ENCODE peak calls at places on chromosomes 2 and 18, in six cellular contexts. M, L, J, H, P and C are unnamed samples. For H3K4me1, the result is how much of the 10 kb centered on the place peaks cover.

GRCh38 chr18:50654211-50654610 is 94.3 kb downstream of the MAPK4 start:
- DNase-seq in M (no peak), P (no peak), J (no peak), L (no peak), H (no peak), C (no peak)

GRCh38 chr18:70321616-70322015 is 32.8 kb downstream of the SOCS6 start:
- DNase-seq in J (no peak), M (no peak), H (no peak), P (no peak), L (no peak), C (no peak)

GRCh38 chr2:170456914-170457313 is 258.2 kb upstream of the SP5 start:
- DNase-seq in P (no peak), L (no peak), J (no peak), M (no peak), H (no peak), C (no peak)

GRCh38 chr2:43171789-43172188 is 54.6 kb downstream of the ZFP36L2 start:
- DNase-seq in J (peak), P (peak), M (peak), L (peak), H (peak), C (peak)

GRCh38 chr2:1552611-1553010 is 139.3 kb downstream of the TPO start:
- DNase-seq in P (no peak), L (no peak), J (no peak), M (no peak), H (no peak), C (no peak)

GRCh38 chr2:143161982-143162837 is 33.0 kb downstream of the ARHGAP15 start:
- DNase-seq in J (peak), L (peak), H (no peak), P (peak), M (peak), C (peak)

GRCh38 chr2:40317047-40317446 is 134.8 kb downstream of the SLC8A1 start:
- DNase-seq in L (no peak), P (no peak), J (peak), M (no peak), H (no peak), C (no peak)

GRCh38 chr2:156331572-156332451 is 709 bp downstream of the NR4A2 start:
- DNase-seq in H (peak), J (peak), L (peak), M (peak), P (peak), C (no peak)

GRCh38 chr18:45359275-45360009 is 255.8 kb upstream of the SLC14A2 start:
- DNase-seq in M (peak), J (no peak), P (no peak), L (peak), H (no peak), C (peak)

GRCh38 chr2:119485336-119486110 is 38.8 kb downstream of the SCTR start:
- DNase-seq in L (peak), H (no peak), P (no peak), M (peak), J (no peak), C (no peak)

GRCh38 chr2:233290446-233290845 is 17.2 kb upstream of the SAG start:
- DNase-seq in H (no peak), P (no peak), M (no peak), J (no peak), L (no peak), C (no peak)

GRCh38 chr18:45248240-45248903 is 366.9 kb upstream of the SLC14A2 start:
- DNase-seq in P (peak), J (no peak), H (no peak), M (no peak), L (no peak), C (no peak)

GRCh38 chr2:226115832-226116200 is 683.8 kb downstream of the IRS1 start:
- DNase-seq in L (no peak), P (peak), M (no peak), H (no peak), J (no peak), C (no peak)

GRCh38 chr2:234625626-234626253 is 128.9 kb upstream of the ARL4C start:
- DNase-seq in J (no peak), P (no peak), H (no peak), L (no peak), M (no peak), C (no peak)

GRCh38 chr18:11946756-11947155 is 34.6 kb upstream of the IMPA2 start:
- DNase-seq in J (no peak), M (peak), H (no peak), L (no peak), P (peak), C (no peak)

GRCh38 chr2:233005096-233005495 is 8.0 kb downstream of the NGEF start:
- DNase-seq in L (no peak), M (no peak), H (peak), P (no peak), J (no peak), C (no peak)

GRCh38 chr18:74063023-74063422 is 84.6 kb downstream of the FBXO15 start:
- DNase-seq in P (no peak), H (no peak), M (no peak), L (no peak), J (no peak), C (no peak)

GRCh38 chr2:65382776-65383357 is 49.5 kb downstream of the SPRED2 start:
- DNase-seq in M (peak), P (peak), J (no peak), L (peak), H (peak), C (peak)

GRCh38 chr2:158221055-158222021 is 119.7 kb downstream of the UPP2 start:
- DNase-seq in J (no peak), L (no peak), H (no peak), P (no peak), M (no peak), C (peak)

GRCh38 chr18:31498450-31499156 is 626 bp downstream of the DSG2 start:
- DNase-seq in M (peak), J (no peak), L (no peak), P (peak), H (no peak), C (no peak)

GRCh38 chr2:209960676-209961630 is 41.5 kb upstream of the RPE start:
- DNase-seq in H (no peak), L (peak), J (peak), M (peak), P (peak), C (peak)

GRCh38 chr2:7098816-7099215 is 181.6 kb downstream of the RNF144A start:
- DNase-seq in J (no peak), H (no peak), L (no peak), M (no peak), P (no peak), C (no peak)

GRCh38 chr2:218270721-218271486 is 585 bp downstream of the PNKD start:
- DNase-seq in P (no peak), J (peak), H (peak), L (no peak), M (peak), C (no peak)

GRCh38 chr2:18518116-18519111 is 42.0 kb downstream of the RDH14 start:
- DNase-seq in J (no peak), H (no peak), P (peak), M (no peak), L (no peak), C (no peak)

GRCh38 chr2:181065458-181065857 is 85.1 kb downstream of the UBE2E3 start:
- DNase-seq in P (no peak), M (no peak), J (no peak), L (no peak), H (no peak), C (no peak)

GRCh38 chr2:199303814-199304213 is 153.9 kb downstream of the SATB2 start:
- DNase-seq in P (peak), L (no peak), H (no peak), M (no peak), J (peak), C (no peak)

GRCh38 chr18:46480187-46480586 is 176.8 kb downstream of the LOXHD1 start:
- DNase-seq in H (no peak), J (no peak), M (no peak), L (no peak), P (no peak), C (no peak)

GRCh38 chr2:46067501-46068292 is 229.5 kb upstream of the EPAS1 start:
- DNase-seq in H (no peak), M (no peak), J (peak), P (peak), L (no peak), C (no peak)

GRCh38 chr2:112541315-112542122 is 746 bp upstream of the POLR1B start:
- DNase-seq in H (peak), M (no peak), L (no peak), P (peak), J (no peak), C (peak)

GRCh38 chr2:644871-645270 is 32.3 kb downstream of the TMEM18 start:
- DNase-seq in J (no peak), P (no peak), H (peak), L (no peak), M (no peak), C (no peak)

GRCh38 chr2:222703091-222703490 is 31.6 kb downstream of the MOGAT1 start:
- DNase-seq in M (no peak), P (no peak), H (no peak), L (no peak), J (peak), C (no peak)

GRCh38 chr18:32803571-32803970 is 30.7 kb upstream of the KLHL14 start:
- DNase-seq in H (no peak), J (no peak), P (no peak), L (no peak), M (no peak), C (no peak)

GRCh38 chr2:83970262-83970929 is 488.7 kb downstream of the SUCLG1 start:
- DNase-seq in M (no peak), J (no peak), H (no peak), L (no peak), P (no peak), C (no peak)

GRCh38 chr2:199186226-199186864 is 271.4 kb downstream of the SATB2 start:
- DNase-seq in P (no peak), M (no peak), H (no peak), L (no peak), J (no peak), C (no peak)

GRCh38 chr2:124001681-124002080 is 23.4 kb upstream of the CNTNAP5 start:
- DNase-seq in J (no peak), M (peak), L (no peak), H (no peak), P (no peak), C (peak)

GRCh38 chr2:67169417-67170140 is 227.6 kb upstream of the ETAA1 start:
- DNase-seq in H (no peak), L (no peak), P (no peak), M (no peak), J (no peak), C (no peak)

GRCh38 chr2:170816499-170817246 is at the start of gene GAD1:
- DNase-seq in L (peak), M (peak), P (peak), J (peak), H (peak), C (no peak)

GRCh38 chr2:104606056-104606455 is 247.9 kb upstream of the POU3F3 start:
- DNase-seq in J (no peak), H (no peak), P (no peak), L (no peak), M (no peak), C (no peak)

GRCh38 chr2:99066075-99066557 is 75.4 kb upstream of the C2orf15 start:
- DNase-seq in J (peak), H (no peak), L (no peak), M (peak), P (peak), C (no peak)

GRCh38 chr18:79490593-79491551 is 95.1 kb downstream of the NFATC1 start:
- DNase-seq in M (no peak), H (peak), L (no peak), J (no peak), P (no peak), C (no peak)

GRCh38 chr18:79489048-79489899 is 93.5 kb downstream of the NFATC1 start:
- DNase-seq in H (peak), P (no peak), L (no peak), M (no peak), J (no peak), C (no peak)

GRCh38 chr18:79487198-79488165 is 91.8 kb downstream of the NFATC1 start:
- DNase-seq in P (no peak), H (peak), J (no peak), M (no peak), L (no peak), C (no peak)

GRCh38 chr18:79488311-79489047 is 92.7 kb downstream of the NFATC1 start:
- DNase-seq in H (peak), J (no peak), L (no peak), M (no peak), P (no peak), C (no peak)

DNA sequence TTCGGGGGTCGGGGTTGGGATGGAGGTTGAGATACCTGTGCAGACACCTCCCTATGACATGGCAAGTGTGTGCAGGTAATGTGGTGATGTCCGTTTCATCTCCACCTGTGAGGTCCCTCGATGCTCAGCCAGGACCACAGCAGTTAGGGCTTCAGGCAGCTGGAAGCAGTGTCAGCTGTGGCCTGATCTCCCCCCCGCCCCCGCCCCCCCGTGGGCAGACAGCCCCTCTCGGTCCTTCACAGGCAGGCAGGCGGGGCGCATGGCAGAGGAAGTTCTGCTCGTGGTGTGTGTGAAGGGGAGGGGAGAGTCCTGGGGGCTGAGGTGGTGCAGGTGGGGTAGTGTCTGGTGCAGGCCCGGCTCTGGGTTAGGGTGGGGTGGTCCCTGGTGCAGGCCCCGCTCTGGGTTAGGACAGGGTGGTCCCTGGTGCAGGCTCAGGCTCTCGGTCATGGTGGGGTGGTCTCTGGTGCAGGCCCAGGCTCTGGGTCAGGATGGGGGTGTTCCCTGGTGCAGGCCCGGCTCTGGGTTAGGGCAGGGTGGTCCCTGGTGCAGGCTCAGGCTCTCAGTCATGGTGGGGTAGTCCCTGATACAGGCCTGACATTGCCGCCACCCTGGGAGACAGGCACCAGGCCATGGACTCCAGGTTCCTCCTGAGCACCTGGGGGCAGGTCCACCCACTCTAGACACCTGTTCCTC is 94.3 kb downstream of the NFATC1 start:
- DNase-seq in J (no peak), L (no peak), M (no peak), H (peak), P (no peak), C (no peak)
- H3K4me1 ChIP-seq in J (under half), L (under half), M (under half), H (under half), P (under half), C (under half)

DNA sequence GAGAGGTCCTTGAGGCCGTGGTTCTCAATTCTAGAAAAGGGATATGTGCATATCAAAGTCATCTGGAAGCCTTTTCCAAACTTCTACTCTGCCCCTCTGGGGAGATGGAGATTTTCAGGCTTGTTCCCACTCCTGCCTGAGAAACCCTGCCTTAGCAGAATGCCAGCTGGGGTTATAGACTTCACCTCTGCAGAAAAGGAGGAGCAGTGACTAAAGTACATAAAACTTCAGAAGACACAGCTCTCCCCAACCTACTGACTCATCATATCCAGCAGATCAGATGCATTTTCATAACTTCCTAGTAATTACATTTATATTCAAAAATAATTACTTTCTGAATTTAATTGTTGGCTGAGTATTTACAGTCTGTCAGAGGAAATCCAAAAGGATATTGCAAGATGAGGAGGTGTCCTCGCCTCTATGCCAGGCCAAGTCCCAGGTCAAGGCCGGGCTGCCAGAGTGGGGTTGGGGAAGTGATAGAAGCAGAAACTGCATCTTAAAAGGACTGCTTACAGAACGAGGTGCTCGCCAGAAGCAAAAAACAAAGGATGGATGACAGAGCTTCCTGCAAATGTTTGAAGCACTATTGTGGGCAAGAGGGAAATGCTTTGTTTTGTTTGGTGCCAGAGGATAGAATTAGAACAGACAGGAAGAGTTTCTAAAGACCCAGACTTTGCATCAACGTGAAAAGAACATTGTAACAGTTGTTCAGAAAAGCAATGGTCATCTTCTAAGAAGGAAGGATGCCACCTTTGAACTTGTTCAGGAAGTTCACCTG is 75.6 kb upstream of the APCDD1 start:
- DNase-seq in J (peak), L (no peak), M (no peak), H (no peak), P (no peak), C (no peak)
- H3K4me1 ChIP-seq in J (under half), L (under half), M (under half), H (under half), P (under half), C (under half)

GRCh38 chr2:9755638-9756037 is 87.6 kb upstream of the TAF1B start:
- DNase-seq in J (no peak), L (no peak), P (no peak), H (no peak), M (no peak), C (no peak)
- H3K4me1 ChIP-seq in J (under half), L (under half), P (under half), H (half or more), M (under half), C (under half)

DNA sequence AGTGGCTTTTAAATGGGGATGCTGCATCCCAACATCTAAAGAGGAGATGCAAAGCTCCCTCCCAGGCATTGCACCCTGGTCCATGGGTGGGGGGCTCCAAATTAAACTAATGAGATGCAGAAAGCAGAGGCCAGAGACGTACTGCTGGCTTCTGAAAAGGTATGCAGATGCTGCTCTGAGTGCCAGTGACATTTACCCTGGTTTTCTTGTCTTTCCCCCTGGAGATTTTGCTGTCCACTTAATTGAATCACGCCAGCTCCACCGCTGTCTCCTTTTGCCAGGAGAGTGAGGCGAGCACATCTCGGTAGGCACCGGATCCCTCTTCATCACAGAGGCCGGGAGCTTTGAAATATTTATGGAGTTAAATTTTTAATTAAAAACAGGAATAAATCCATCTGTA is 126.5 kb upstream of the NRP2 start:
- DNase-seq in M (no peak), H (no peak), J (no peak), P (no peak), L (no peak), C (peak)
- H3K4me1 ChIP-seq in M (under half), H (under half), J (under half), P (under half), L (under half), C (under half)

GRCh38 chr2:36366491-36367120 is 11.0 kb downstream of the CRIM1 start:
- DNase-seq in L (no peak), H (no peak), P (no peak), M (no peak), J (peak), C (no peak)

GRCh38 chr2:36368438-36368837 is 12.9 kb downstream of the CRIM1 start:
- DNase-seq in L (no peak), P (no peak), H (no peak), M (no peak), J (no peak), C (no peak)

GRCh38 chr2:36369163-36369562 is 13.6 kb downstream of the CRIM1 start:
- DNase-seq in L (no peak), P (no peak), J (peak), M (no peak), H (no peak), C (no peak)

GRCh38 chr2:36369711-36370110 is 14.1 kb downstream of the CRIM1 start:
- DNase-seq in P (no peak), J (peak), H (no peak), L (no peak), M (no peak), C (no peak)

DNA sequence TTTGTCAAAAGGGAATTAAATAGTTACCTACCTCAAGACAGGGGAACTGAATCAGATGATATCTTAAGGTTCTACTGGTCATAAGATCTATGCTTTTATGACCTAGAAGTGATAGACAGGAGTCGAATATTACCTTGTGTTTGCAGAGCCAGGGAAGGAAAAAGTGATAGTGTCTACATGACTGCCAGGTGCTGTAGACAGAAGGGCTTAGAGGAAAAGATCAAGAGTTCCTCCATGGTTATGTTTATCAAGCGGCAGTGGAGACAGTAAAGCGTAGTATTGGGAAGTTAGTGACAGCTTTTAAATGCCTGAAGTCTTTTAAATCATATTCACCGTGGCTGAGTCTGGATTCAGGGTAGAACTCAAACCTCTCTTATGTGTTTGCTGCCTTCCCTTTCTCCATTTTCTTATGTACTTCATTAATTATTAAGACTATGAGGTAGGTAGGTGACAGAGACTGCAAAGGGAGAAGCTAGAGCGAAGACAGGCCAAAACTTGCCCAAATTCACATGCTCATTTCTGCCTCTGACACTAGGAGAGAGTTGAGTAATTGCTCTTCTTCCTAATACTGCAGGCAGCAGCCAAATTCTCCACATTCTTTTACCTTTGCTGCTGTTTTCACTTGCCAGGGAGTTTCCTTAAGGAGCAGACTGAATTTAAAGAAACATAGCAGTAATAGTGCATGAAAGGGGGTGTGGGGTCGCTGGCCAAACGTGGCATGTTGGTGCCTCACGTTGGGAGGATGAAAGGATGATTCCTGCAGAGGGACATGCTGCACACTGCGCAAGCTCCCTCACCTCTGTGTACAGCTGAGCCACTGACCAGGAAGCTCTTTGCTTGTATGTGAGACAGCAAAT is 12.1 kb downstream of the CRIM1 start:
- DNase-seq in P (peak), L (no peak), H (no peak), J (peak), M (peak), C (no peak)
- H3K4me1 ChIP-seq in P (under half), L (half or more), H (half or more), J (half or more), M (under half), C (under half)